ENCODE peak calls at places on chromosomes 2 and 18, in eight cellular contexts. One of them, this sample, is unnamed.

GRCh38 chr2:43071629-43072550 is 154.5 kb downstream of the ZFP36L2 start:
- DNase-seq in HTR-8/SVneo: no peak
- DNase-seq in lower leg skin: no peak
- DNase-seq in NCI-H226: no peak
- DNase-seq in lower lobe of right lung: no peak
- DNase-seq in left ventricle myocardium superior: peak
- DNase-seq in GM23248: peak
- DNase-seq in left cardiac atrium: peak
- DNase-seq in this sample: no peak

GRCh38 chr2:9033385-9034175 is 30.1 kb upstream of the MBOAT2 start:
- DNase-seq in HTR-8/SVneo: no peak
- DNase-seq in lower leg skin: no peak
- DNase-seq in NCI-H226: no peak
- DNase-seq in lower lobe of right lung: no peak
- DNase-seq in left ventricle myocardium superior: no peak
- DNase-seq in GM23248: peak
- DNase-seq in left cardiac atrium: no peak
- DNase-seq in this sample: no peak

GRCh38 chr2:48116518-48116917 is 210.2 kb upstream of the FBXO11 start:
- DNase-seq in HTR-8/SVneo: no peak
- DNase-seq in lower leg skin: no peak
- DNase-seq in NCI-H226: no peak
- DNase-seq in lower lobe of right lung: no peak
- DNase-seq in left ventricle myocardium superior: no peak
- DNase-seq in GM23248: no peak
- DNase-seq in left cardiac atrium: no peak
- DNase-seq in this sample: no peak

GRCh38 chr2:15652316-15653276 is 60.9 kb downstream of the DDX1 start:
- DNase-seq in HTR-8/SVneo: no peak
- DNase-seq in lower leg skin: no peak
- DNase-seq in NCI-H226: no peak
- DNase-seq in lower lobe of right lung: no peak
- DNase-seq in left ventricle myocardium superior: no peak
- DNase-seq in GM23248: no peak
- DNase-seq in left cardiac atrium: no peak
- DNase-seq in this sample: no peak

GRCh38 chr2:12950957-12951656 is 234.4 kb downstream of the TRIB2 start:
- DNase-seq in HTR-8/SVneo: peak
- DNase-seq in lower leg skin: no peak
- DNase-seq in NCI-H226: peak
- DNase-seq in lower lobe of right lung: no peak
- DNase-seq in left ventricle myocardium superior: no peak
- DNase-seq in GM23248: peak
- DNase-seq in left cardiac atrium: no peak
- DNase-seq in this sample: no peak

GRCh38 chr18:76875390-76876330 is 53.3 kb downstream of the ZNF236 start:
- DNase-seq in HTR-8/SVneo: no peak
- DNase-seq in lower leg skin: no peak
- DNase-seq in NCI-H226: no peak
- DNase-seq in lower lobe of right lung: no peak
- DNase-seq in left ventricle myocardium superior: no peak
- DNase-seq in GM23248: peak
- DNase-seq in left cardiac atrium: no peak
- DNase-seq in this sample: peak

GRCh38 chr2:20348542-20348941 is 2.1 kb downstream of the PUM2 start:
- DNase-seq in HTR-8/SVneo: no peak
- DNase-seq in lower leg skin: no peak
- DNase-seq in NCI-H226: no peak
- DNase-seq in lower lobe of right lung: no peak
- DNase-seq in left ventricle myocardium superior: no peak
- DNase-seq in GM23248: no peak
- DNase-seq in left cardiac atrium: no peak
- DNase-seq in this sample: peak

GRCh38 chr18:25061345-25061744 is 290.6 kb downstream of the ZNF521 start:
- DNase-seq in HTR-8/SVneo: no peak
- DNase-seq in lower leg skin: no peak
- DNase-seq in NCI-H226: no peak
- DNase-seq in lower lobe of right lung: no peak
- DNase-seq in left ventricle myocardium superior: no peak
- DNase-seq in GM23248: no peak
- DNase-seq in left cardiac atrium: no peak
- DNase-seq in this sample: no peak

GRCh38 chr18:57856128-57856527 is 53.0 kb upstream of the ATP8B1 start:
- DNase-seq in HTR-8/SVneo: no peak
- DNase-seq in lower leg skin: no peak
- DNase-seq in NCI-H226: no peak
- DNase-seq in lower lobe of right lung: no peak
- DNase-seq in left ventricle myocardium superior: no peak
- DNase-seq in GM23248: no peak
- DNase-seq in left cardiac atrium: no peak
- DNase-seq in this sample: no peak

GRCh38 chr2:162524192-162524591 is 180.3 kb downstream of the GCA start:
- DNase-seq in HTR-8/SVneo: no peak
- DNase-seq in lower leg skin: no peak
- DNase-seq in NCI-H226: no peak
- DNase-seq in lower lobe of right lung: no peak
- DNase-seq in left ventricle myocardium superior: no peak
- DNase-seq in GM23248: no peak
- DNase-seq in left cardiac atrium: no peak
- DNase-seq in this sample: no peak

GRCh38 chr2:84459944-84460429 is 907 bp upstream of the SUCLG1 start:
- DNase-seq in HTR-8/SVneo: peak
- DNase-seq in lower leg skin: no peak
- DNase-seq in NCI-H226: no peak
- DNase-seq in lower lobe of right lung: no peak
- DNase-seq in left ventricle myocardium superior: no peak
- DNase-seq in GM23248: no peak
- DNase-seq in left cardiac atrium: no peak
- DNase-seq in this sample: no peak

GRCh38 chr2:179606141-179606540 is 255.3 kb downstream of the ZNF385B start:
- DNase-seq in HTR-8/SVneo: no peak
- DNase-seq in lower leg skin: no peak
- DNase-seq in NCI-H226: no peak
- DNase-seq in lower lobe of right lung: no peak
- DNase-seq in left ventricle myocardium superior: no peak
- DNase-seq in GM23248: no peak
- DNase-seq in left cardiac atrium: no peak
- DNase-seq in this sample: no peak

GRCh38 chr2:69628325-69629038 is 15.1 kb downstream of the AAK1 start:
- DNase-seq in HTR-8/SVneo: no peak
- DNase-seq in lower leg skin: no peak
- DNase-seq in NCI-H226: no peak
- DNase-seq in lower lobe of right lung: no peak
- DNase-seq in left ventricle myocardium superior: no peak
- DNase-seq in GM23248: no peak
- DNase-seq in left cardiac atrium: no peak
- DNase-seq in this sample: no peak

GRCh38 chr2:104834431-104834830 is 19.5 kb upstream of the POU3F3 start:
- DNase-seq in HTR-8/SVneo: no peak
- DNase-seq in lower leg skin: no peak
- DNase-seq in NCI-H226: no peak
- DNase-seq in lower lobe of right lung: no peak
- DNase-seq in left ventricle myocardium superior: no peak
- DNase-seq in GM23248: no peak
- DNase-seq in left cardiac atrium: no peak
- DNase-seq in this sample: no peak

GRCh38 chr2:68385232-68385906 is 20.3 kb downstream of the PLEK start:
- DNase-seq in HTR-8/SVneo: no peak
- DNase-seq in lower leg skin: no peak
- DNase-seq in NCI-H226: no peak
- DNase-seq in lower lobe of right lung: no peak
- DNase-seq in left ventricle myocardium superior: no peak
- DNase-seq in GM23248: no peak
- DNase-seq in left cardiac atrium: no peak
- DNase-seq in this sample: no peak

GRCh38 chr2:81714817-81715216 is 1410.3 kb upstream of the LRRTM1 start:
- DNase-seq in HTR-8/SVneo: no peak
- DNase-seq in lower leg skin: no peak
- DNase-seq in NCI-H226: no peak
- DNase-seq in lower lobe of right lung: no peak
- DNase-seq in left ventricle myocardium superior: no peak
- DNase-seq in GM23248: no peak
- DNase-seq in left cardiac atrium: no peak
- DNase-seq in this sample: no peak

GRCh38 chr18:26091047-26091630 is 726 bp upstream of the SS18 start:
- DNase-seq in HTR-8/SVneo: no peak
- DNase-seq in lower leg skin: no peak
- DNase-seq in NCI-H226: peak
- DNase-seq in lower lobe of right lung: no peak
- DNase-seq in left ventricle myocardium superior: peak
- DNase-seq in GM23248: peak
- DNase-seq in left cardiac atrium: peak
- DNase-seq in this sample: peak

GRCh38 chr2:43960921-43961320 is 34.9 kb downstream of the LRPPRC start:
- DNase-seq in HTR-8/SVneo: no peak
- DNase-seq in lower leg skin: no peak
- DNase-seq in NCI-H226: no peak
- DNase-seq in lower lobe of right lung: no peak
- DNase-seq in left ventricle myocardium superior: no peak
- DNase-seq in GM23248: no peak
- DNase-seq in left cardiac atrium: no peak
- DNase-seq in this sample: no peak

GRCh38 chr2:45731146-45731545 is 79.7 kb downstream of the PRKCE start:
- DNase-seq in HTR-8/SVneo: no peak
- DNase-seq in lower leg skin: no peak
- DNase-seq in NCI-H226: no peak
- DNase-seq in lower lobe of right lung: no peak
- DNase-seq in left ventricle myocardium superior: no peak
- DNase-seq in GM23248: no peak
- DNase-seq in left cardiac atrium: no peak
- DNase-seq in this sample: no peak

GRCh38 chr2:2271471-2271941 is 59.6 kb downstream of the MYT1L start:
- DNase-seq in HTR-8/SVneo: peak
- DNase-seq in lower leg skin: peak
- DNase-seq in NCI-H226: no peak
- DNase-seq in lower lobe of right lung: no peak
- DNase-seq in left ventricle myocardium superior: peak
- DNase-seq in GM23248: peak
- DNase-seq in left cardiac atrium: peak
- DNase-seq in this sample: no peak

GRCh38 chr2:3652896-3653625 is 4.9 kb upstream of the ALLC start:
- DNase-seq in HTR-8/SVneo: no peak
- DNase-seq in lower leg skin: no peak
- DNase-seq in NCI-H226: no peak
- DNase-seq in lower lobe of right lung: no peak
- DNase-seq in left ventricle myocardium superior: no peak
- DNase-seq in GM23248: no peak
- DNase-seq in left cardiac atrium: no peak
- DNase-seq in this sample: no peak

GRCh38 chr2:169136885-169137534 is 67.6 kb downstream of the DHRS9 start:
- DNase-seq in HTR-8/SVneo: no peak
- DNase-seq in lower leg skin: no peak
- DNase-seq in NCI-H226: no peak
- DNase-seq in lower lobe of right lung: no peak
- DNase-seq in left ventricle myocardium superior: peak
- DNase-seq in GM23248: no peak
- DNase-seq in left cardiac atrium: peak
- DNase-seq in this sample: no peak

GRCh38 chr2:83459456-83459855 is 999.6 kb downstream of the SUCLG1 start:
- DNase-seq in HTR-8/SVneo: no peak
- DNase-seq in lower leg skin: no peak
- DNase-seq in NCI-H226: no peak
- DNase-seq in lower lobe of right lung: no peak
- DNase-seq in left ventricle myocardium superior: no peak
- DNase-seq in GM23248: peak
- DNase-seq in left cardiac atrium: no peak
- DNase-seq in this sample: no peak

GRCh38 chr2:70509565-70509964 is 44.1 kb downstream of the TGFA start:
- DNase-seq in HTR-8/SVneo: no peak
- DNase-seq in lower leg skin: no peak
- DNase-seq in NCI-H226: peak
- DNase-seq in lower lobe of right lung: no peak
- DNase-seq in left ventricle myocardium superior: no peak
- DNase-seq in GM23248: peak
- DNase-seq in left cardiac atrium: no peak
- DNase-seq in this sample: no peak

GRCh38 chr2:119795309-119796303 is 35.9 kb downstream of the PTPN4 start:
- DNase-seq in HTR-8/SVneo: no peak
- DNase-seq in lower leg skin: no peak
- DNase-seq in NCI-H226: no peak
- DNase-seq in lower lobe of right lung: no peak
- DNase-seq in left ventricle myocardium superior: no peak
- DNase-seq in GM23248: no peak
- DNase-seq in left cardiac atrium: no peak
- DNase-seq in this sample: no peak

GRCh38 chr2:168561991-168562390 is 105.9 kb downstream of the CERS6 start:
- DNase-seq in HTR-8/SVneo: no peak
- DNase-seq in lower leg skin: no peak
- DNase-seq in NCI-H226: no peak
- DNase-seq in lower lobe of right lung: no peak
- DNase-seq in left ventricle myocardium superior: no peak
- DNase-seq in GM23248: no peak
- DNase-seq in left cardiac atrium: no peak
- DNase-seq in this sample: no peak

GRCh38 chr18:28108801-28109200 is 68.1 kb downstream of the CDH2 start:
- DNase-seq in HTR-8/SVneo: no peak
- DNase-seq in lower leg skin: no peak
- DNase-seq in NCI-H226: peak
- DNase-seq in lower lobe of right lung: no peak
- DNase-seq in left ventricle myocardium superior: no peak
- DNase-seq in GM23248: peak
- DNase-seq in left cardiac atrium: no peak
- DNase-seq in this sample: no peak

GRCh38 chr2:241882090-241882625 is 12.6 kb downstream of the RTP5 start:
- DNase-seq in HTR-8/SVneo: no peak
- DNase-seq in lower leg skin: peak
- DNase-seq in NCI-H226: no peak
- DNase-seq in lower lobe of right lung: no peak
- DNase-seq in left ventricle myocardium superior: peak
- DNase-seq in GM23248: peak
- DNase-seq in left cardiac atrium: peak
- DNase-seq in this sample: peak

GRCh38 chr2:66571873-66572272 is 136.9 kb downstream of the MEIS1 start:
- DNase-seq in HTR-8/SVneo: no peak
- DNase-seq in lower leg skin: no peak
- DNase-seq in NCI-H226: no peak
- DNase-seq in lower lobe of right lung: no peak
- DNase-seq in left ventricle myocardium superior: no peak
- DNase-seq in GM23248: peak
- DNase-seq in left cardiac atrium: no peak
- DNase-seq in this sample: no peak

GRCh38 chr2:202716953-202717597 is 82.3 kb downstream of the FAM117B start:
- DNase-seq in HTR-8/SVneo: no peak
- DNase-seq in lower leg skin: no peak
- DNase-seq in NCI-H226: no peak
- DNase-seq in lower lobe of right lung: no peak
- DNase-seq in left ventricle myocardium superior: no peak
- DNase-seq in GM23248: no peak
- DNase-seq in left cardiac atrium: no peak
- DNase-seq in this sample: no peak

GRCh38 chr18:56962322-56962721 is 184.6 kb upstream of the BOD1L2 start:
- DNase-seq in HTR-8/SVneo: no peak
- DNase-seq in lower leg skin: no peak
- DNase-seq in NCI-H226: no peak
- DNase-seq in lower lobe of right lung: no peak
- DNase-seq in left ventricle myocardium superior: no peak
- DNase-seq in GM23248: no peak
- DNase-seq in left cardiac atrium: no peak
- DNase-seq in this sample: no peak

GRCh38 chr2:43068730-43069517 is 157.5 kb downstream of the ZFP36L2 start:
- DNase-seq in HTR-8/SVneo: no peak
- DNase-seq in lower leg skin: no peak
- DNase-seq in NCI-H226: peak
- DNase-seq in lower lobe of right lung: no peak
- DNase-seq in left ventricle myocardium superior: no peak
- DNase-seq in GM23248: no peak
- DNase-seq in left cardiac atrium: no peak
- DNase-seq in this sample: no peak

GRCh38 chr2:133506962-133507361 is 61.3 kb downstream of the NCKAP5 start:
- DNase-seq in HTR-8/SVneo: no peak
- DNase-seq in lower leg skin: no peak
- DNase-seq in NCI-H226: no peak
- DNase-seq in lower lobe of right lung: no peak
- DNase-seq in left ventricle myocardium superior: no peak
- DNase-seq in GM23248: no peak
- DNase-seq in left cardiac atrium: no peak
- DNase-seq in this sample: no peak

This sample was measured in MM.1S.